ENCODE peak calls at places on chromosomes 6 and 20, in six cellular contexts. V is WERI-Rb-1; F is activated CD4-positive, CD25-positive, alpha-beta regulatory T cell; L is B cell; Q is OCI-M1; E is NCI-H1436. P is an unnamed sample.

GRCh38 chr20:51156041-51156795 is 133.3 kb upstream of the KCNG1 start:
- DNase-seq in V (no peak), F (no peak), L (no peak), Q (no peak), E (no peak), P (no peak)

GRCh38 chr6:46490425-46491200 is 636 bp downstream of the RCAN2 start:
- DNase-seq in V (peak), F (no peak), L (peak), Q (no peak), E (peak), P (no peak)

GRCh38 chr6:43468748-43469681 is 8.4 kb upstream of the TJAP1 start:
- DNase-seq in V (no peak), F (no peak), L (no peak), Q (no peak), E (no peak), P (no peak)

GRCh38 chr6:169286961-169287360 is 33.3 kb upstream of the THBS2 start:
- DNase-seq in V (no peak), F (no peak), L (no peak), Q (no peak), E (no peak), P (no peak)

GRCh38 chr6:167927246-167927645 is 70.2 kb upstream of the KIF25 start:
- DNase-seq in V (no peak), F (no peak), L (no peak), Q (no peak), E (no peak), P (no peak)

GRCh38 chr6:29589423-29590048 is 4.6 kb downstream of the OR2H2 start:
- DNase-seq in V (peak), F (peak), L (peak), Q (peak), E (peak), P (peak)

GRCh38 chr20:36493801-36494114 is 47.6 kb upstream of the MYL9 start:
- DNase-seq in V (peak), F (no peak), L (no peak), Q (no peak), E (no peak), P (no peak)

GRCh38 chr20:19583532-19584175 is 174.4 kb upstream of the RIN2 start:
- DNase-seq in V (peak), F (no peak), L (no peak), Q (peak), E (peak), P (no peak)